ENCODE peak calls at places on chromosomes 5 and 9, in eight cellular contexts. M is stimulated activated CD4-positive, alpha-beta T cell treated with anti-CD3 and anti-CD28 coated beads, Interleukin-2, amount 100 ng/mL, for 24 hours; F is stomach; I is stimulated activated effector memory CD8-positive, alpha-beta T cell treated with anti-CD3 and anti-CD28 coated beads, Interleukin-12 subunit alpha, Interleukin-12 subunit beta, amount 100 ng/mL, for 72 hours; S is activated T-helper 1 cell treated with anti-CD3 and anti-CD28 coated beads, Interleukin-2, amount 50 U/mL, for 16 hours; R is activated CD4-positive, alpha-beta T cell treated with anti-CD3 and anti-CD28 coated beads for 48 hours; E is endothelial cell; B is T-helper 2 cell. G is an unnamed sample.

GRCh38 chr9:129624947-129625346 is 1.0 kb upstream of the NTMT1 start:
- DNase-seq in E (no peak), I (no peak), R (peak), B (no peak), F (no peak), M (no peak), S (no peak), G (no peak)

GRCh38 chr9:19788614-19789271 is at the start of gene SLC24A2:
- DNase-seq in I (no peak), S (no peak), R (no peak), F (no peak), M (no peak), B (no peak), E (peak), G (no peak)

GRCh38 chr9:136367296-136368145 is 4.0 kb upstream of the DNLZ start:
- DNase-seq in B (no peak), M (no peak), R (no peak), F (no peak), E (no peak), S (no peak), I (no peak), G (no peak)

GRCh38 chr5:127440831-127441230 is 76.6 kb upstream of the PRRC1 start:
- DNase-seq in M (no peak), F (no peak), B (no peak), E (no peak), I (no peak), S (no peak), R (no peak), G (no peak)

GRCh38 chr5:150103678-150104549 is 17.6 kb upstream of the CSF1R start:
- DNase-seq in I (peak), R (no peak), B (no peak), F (peak), M (peak), S (no peak), E (no peak), G (no peak)

GRCh38 chr9:93262537-93263310 is 78.8 kb downstream of the WNK2 start:
- DNase-seq in S (no peak), B (no peak), E (no peak), F (peak), I (peak), M (peak), R (no peak), G (no peak)

GRCh38 chr9:95100071-95100627 is 217.4 kb downstream of the FANCC start:
- DNase-seq in B (no peak), M (no peak), I (no peak), F (no peak), R (no peak), S (no peak), E (no peak), G (no peak)

GRCh38 chr9:81492710-81493447 is 196.5 kb downstream of the TLE1 start:
- DNase-seq in E (no peak), R (no peak), B (no peak), I (no peak), F (no peak), S (no peak), M (no peak), G (no peak)

GRCh38 chr5:58265531-58265930 is 194.4 kb downstream of the PLK2 start:
- DNase-seq in B (no peak), I (no peak), M (no peak), S (no peak), E (no peak), R (no peak), F (no peak), G (no peak)

GRCh38 chr9:107251756-107252322 is 31.2 kb upstream of the RAD23B start:
- DNase-seq in I (peak), B (no peak), S (no peak), R (no peak), F (peak), M (no peak), E (no peak), G (no peak)

GRCh38 chr9:127742435-127743088 is 7.5 kb upstream of the TOR2A start:
- DNase-seq in S (no peak), F (peak), R (no peak), E (no peak), M (no peak), I (no peak), B (no peak), G (no peak)

GRCh38 chr9:127129073-127129717 is 6.8 kb upstream of the ANGPTL2 start:
- DNase-seq in M (no peak), F (no peak), E (no peak), R (no peak), S (no peak), B (no peak), I (no peak), G (no peak)

GRCh38 chr9:104412238-104412637 is 91.8 kb upstream of the OR13F1 start:
- DNase-seq in B (no peak), F (no peak), E (no peak), S (no peak), M (no peak), R (no peak), I (no peak), G (no peak)

GRCh38 chr5:81140942-81141341 is 92.2 kb upstream of the CKMT2 start:
- DNase-seq in B (no peak), S (no peak), M (no peak), R (no peak), I (no peak), E (no peak), F (no peak), G (no peak)

GRCh38 chr5:68047035-68047434 is 168.5 kb upstream of the PIK3R1 start:
- DNase-seq in M (no peak), E (no peak), S (no peak), I (no peak), F (no peak), B (no peak), R (no peak), G (no peak)

GRCh38 chr5:37696190-37697021 is 143.4 kb downstream of the GDNF start:
- DNase-seq in S (no peak), E (no peak), I (no peak), M (no peak), B (no peak), R (no peak), F (no peak), G (no peak)

GRCh38 chr9:10130061-10130675 is 482.6 kb downstream of the PTPRD start:
- DNase-seq in F (no peak), R (no peak), M (no peak), E (no peak), I (no peak), B (no peak), S (no peak), G (no peak)

GRCh38 chr9:38376266-38376665 is 16.2 kb upstream of the ALDH1B1 start:
- DNase-seq in M (no peak), B (no peak), I (no peak), S (no peak), E (no peak), F (no peak), R (no peak), G (no peak)

GRCh38 chr5:1112596-1113331 is 901 bp upstream of the SLC12A7 start:
- DNase-seq in B (no peak), S (no peak), F (peak), M (no peak), I (no peak), R (no peak), E (no peak), G (no peak)

GRCh38 chr5:172816887-172817418 is 17.1 kb upstream of the ERGIC1 start:
- DNase-seq in S (no peak), F (no peak), R (peak), E (no peak), M (no peak), B (no peak), I (no peak), G (no peak)

GRCh38 chr5:141421489-141421855 is 621 bp downstream of the PCDHGA11 start:
- DNase-seq in R (no peak), B (no peak), S (no peak), I (no peak), F (no peak), M (no peak), E (no peak), G (no peak)

GRCh38 chr5:143685416-143685815 is 126.5 kb upstream of the HMHB1 start:
- DNase-seq in F (no peak), R (no peak), S (no peak), I (no peak), M (no peak), E (no peak), B (no peak), G (no peak)

GRCh38 chr9:110606179-110606578 is 26.6 kb upstream of the SVEP1 start:
- DNase-seq in B (no peak), I (no peak), E (no peak), R (no peak), S (no peak), M (no peak), F (no peak), G (no peak)

GRCh38 chr5:137226081-137226480 is 273.0 kb downstream of the SPOCK1 start:
- DNase-seq in R (no peak), B (no peak), M (no peak), I (no peak), E (no peak), F (no peak), S (no peak), G (no peak)

GRCh38 chr5:138696501-138696900 is 56.7 kb upstream of the CTNNA1 start:
- DNase-seq in E (no peak), F (no peak), B (no peak), S (no peak), R (no peak), I (no peak), M (no peak), G (no peak)

GRCh38 chr9:106830527-106831140 is 32.3 kb upstream of the ZNF462 start:
- DNase-seq in R (no peak), S (no peak), M (no peak), E (no peak), F (no peak), I (no peak), B (no peak), G (no peak)

GRCh38 chr9:26319859-26320258 is 572.7 kb downstream of the CAAP1 start:
- DNase-seq in I (no peak), M (no peak), R (no peak), B (no peak), F (no peak), E (no peak), S (no peak), G (no peak)

GRCh38 chr5:170619869-170620268 is 116.0 kb downstream of the KCNIP1 start:
- DNase-seq in R (no peak), B (no peak), M (no peak), E (no peak), I (no peak), S (no peak), F (no peak), G (no peak)

GRCh38 chr5:1729641-1730486 is 69.8 kb downstream of the MRPL36 start:
- DNase-seq in I (peak), F (peak), M (no peak), B (no peak), E (peak), S (no peak), R (no peak), G (no peak)

GRCh38 chr9:120403543-120403856 is 176.5 kb downstream of the CDK5RAP2 start:
- DNase-seq in B (no peak), S (no peak), F (no peak), R (no peak), E (no peak), M (no peak), I (no peak), G (no peak)

GRCh38 chr5:4229414-4229813 is 633.8 kb downstream of the IRX1 start:
- DNase-seq in F (no peak), E (no peak), M (no peak), I (no peak), R (no peak), B (no peak), S (no peak), G (no peak)

GRCh38 chr9:109843651-109844050 is 63.7 kb downstream of the PALM2AKAP2 start:
- DNase-seq in R (no peak), F (no peak), E (no peak), I (no peak), M (no peak), S (no peak), B (no peak), G (no peak)

GRCh38 chr9:117987945-117988344 is 283.7 kb downstream of the TLR4 start:
- DNase-seq in E (no peak), M (no peak), F (no peak), B (no peak), I (no peak), S (no peak), R (no peak), G (no peak)

GRCh38 chr9:131282175-131282574 is 5.9 kb upstream of the FAM78A start:
- DNase-seq in S (no peak), M (no peak), F (no peak), R (no peak), E (no peak), I (no peak), B (no peak), G (no peak)

GRCh38 chr5:109387408-109387974 is 22.3 kb downstream of the PJA2 start:
- DNase-seq in S (no peak), M (no peak), F (no peak), E (no peak), B (no peak), R (no peak), I (no peak), G (no peak)

GRCh38 chr5:132439521-132440206 is 50.9 kb downstream of the IRF1 start:
- DNase-seq in F (no peak), M (no peak), S (no peak), I (no peak), E (no peak), R (no peak), B (no peak), G (no peak)